ENCODE peak calls at places on chromosomes 6 and 20, in five cellular contexts. Z is psoas muscle, E is right lobe of liver, U is IMR-90, L is heart left ventricle. X is an unnamed sample.
A peak's percentile ranks its signal among the peaks of the same experiment; 100 is the strongest.

GRCh38 chr6:87905101-87905517 is 142.5 kb upstream of the SPACA1 start:
- DNase-seq in Z (no peak), E (no peak), U (no peak), L (no peak), X (no peak)

GRCh38 chr6:170452767-170453545 is 100.2 kb downstream of the PSMB1 start:
- DNase-seq in Z (no peak), E (no peak), U (no peak), L (no peak), X (no peak)

GRCh38 chr6:33185654-33186187 is 6.5 kb downstream of the COL11A2 start:
- DNase-seq in Z (no peak), E (no peak), U (no peak), L (no peak), X (no peak)

GRCh38 chr20:13082366-13082765 is 73.6 kb downstream of the SPTLC3 start:
- DNase-seq in Z (no peak), E (no peak), U (no peak), L (no peak), X (no peak)

GRCh38 chr6:28336284-28337024 is 506 bp upstream of the ZSCAN31 start:
- DNase-seq in Z (no peak), E (no peak), U (peak; percentile 31), L (peak; percentile 47), X (peak; percentile 18)

GRCh38 chr6:39897699-39898098 is 36.6 kb downstream of the MOCS1 start:
- DNase-seq in Z (no peak), E (no peak), U (no peak), L (no peak), X (no peak)

GRCh38 chr6:35893246-35893645 is 27.7 kb downstream of the SRPK1 start:
- DNase-seq in Z (no peak), E (no peak), U (peak; percentile 4), L (no peak), X (no peak)

GRCh38 chr20:62921119-62921687 is 5.1 kb downstream of the DIDO1 start:
- DNase-seq in Z (no peak), E (peak; percentile 79), U (peak; percentile 53), L (no peak), X (peak; percentile 60)

GRCh38 chr6:36625161-36625919 is 31.2 kb downstream of the SRSF3 start:
- DNase-seq in Z (no peak), E (peak; percentile 2), U (peak; percentile 79), L (no peak), X (peak; percentile 34)

GRCh38 chr6:167954151-167954550 is 43.3 kb upstream of the KIF25 start:
- DNase-seq in Z (no peak), E (no peak), U (no peak), L (no peak), X (no peak)

GRCh38 chr6:167951781-167952511 is 45.5 kb upstream of the KIF25 start:
- DNase-seq in Z (no peak), E (no peak), U (no peak), L (no peak), X (no peak)

GRCh38 chr6:167949121-167949684 is 48.3 kb upstream of the KIF25 start:
- DNase-seq in Z (no peak), E (no peak), U (no peak), L (no peak), X (no peak)

GRCh38 chr6:167953551-167953950 is 43.9 kb upstream of the KIF25 start:
- DNase-seq in Z (no peak), E (no peak), U (no peak), L (no peak), X (no peak)

DNA sequence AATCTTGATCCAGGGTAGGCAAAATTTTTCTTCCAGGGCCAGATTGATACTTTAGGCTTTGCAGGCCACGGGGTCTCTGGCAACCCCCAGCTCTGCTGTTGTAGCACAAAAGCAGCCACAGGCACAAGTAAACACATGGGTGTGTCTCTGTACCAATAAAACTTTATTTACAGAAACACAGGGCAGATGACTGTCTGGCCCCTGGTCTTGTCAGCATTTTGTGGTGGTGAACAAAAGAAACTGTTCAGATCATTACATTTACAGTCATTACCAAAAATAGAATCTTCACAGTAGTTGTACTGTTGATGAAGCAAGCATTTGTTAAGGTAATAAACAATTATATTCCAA is 45.0 kb upstream of the KIF25 start:
- DNase-seq in Z (no peak), E (no peak), U (no peak), L (no peak), X (no peak)
- H3K27ac ChIP-seq in Z (no peak overlapping the region), E (no peak overlapping the region), U (no peak overlapping the region), L (no peak overlapping the region), X (no peak overlapping the region)

GRCh38 chr20:63962426-63963347 is 6.5 kb upstream of the UCKL1 start:
- DNase-seq in Z (peak; percentile 8), E (no peak), U (no peak), L (no peak), X (no peak)

GRCh38 chr20:63963348-63963741 is 6.4 kb downstream of the ZNF512B start:
- DNase-seq in Z (peak; percentile 9), E (no peak), U (no peak), L (no peak), X (no peak)

GRCh38 chr20:63966172-63966943 is 3.4 kb downstream of the ZNF512B start:
- DNase-seq in Z (no peak), E (no peak), U (no peak), L (no peak), X (peak; percentile 2)

GRCh38 chr20:63963784-63964301 is 5.9 kb downstream of the ZNF512B start:
- DNase-seq in Z (peak; percentile 10), E (no peak), U (no peak), L (no peak), X (no peak)

DNA sequence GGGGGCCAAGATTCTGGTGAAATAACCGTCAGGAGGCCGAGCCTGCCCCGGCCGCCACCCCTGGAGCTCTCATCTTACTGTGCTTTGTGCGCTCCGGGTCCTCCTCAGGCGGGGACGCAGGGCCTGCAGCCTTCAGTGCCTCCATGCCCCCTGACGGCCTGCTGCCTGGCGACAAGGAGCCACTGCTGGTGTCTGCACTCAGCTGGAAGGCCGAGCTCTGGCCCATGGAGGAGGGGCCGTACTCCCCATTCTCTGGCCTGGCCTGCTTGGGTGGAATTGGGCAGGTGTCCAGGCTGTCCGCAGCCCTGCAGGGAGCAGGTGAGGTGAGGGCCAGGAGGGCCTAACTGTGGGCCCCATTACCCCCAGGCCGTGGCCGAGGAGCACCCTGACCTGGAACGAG is 5.3 kb downstream of the ZNF512B start:
- DNase-seq in Z (peak; percentile 11), E (no peak), U (no peak), L (no peak), X (no peak)
- H3K9me3 ChIP-seq in Z (no peaks in the 10 kb centered on the region), E (no peaks in the 10 kb centered on the region), U (no peaks in the 10 kb centered on the region), L (no peaks in the 10 kb centered on the region), X (no peaks in the 10 kb centered on the region)

DNA sequence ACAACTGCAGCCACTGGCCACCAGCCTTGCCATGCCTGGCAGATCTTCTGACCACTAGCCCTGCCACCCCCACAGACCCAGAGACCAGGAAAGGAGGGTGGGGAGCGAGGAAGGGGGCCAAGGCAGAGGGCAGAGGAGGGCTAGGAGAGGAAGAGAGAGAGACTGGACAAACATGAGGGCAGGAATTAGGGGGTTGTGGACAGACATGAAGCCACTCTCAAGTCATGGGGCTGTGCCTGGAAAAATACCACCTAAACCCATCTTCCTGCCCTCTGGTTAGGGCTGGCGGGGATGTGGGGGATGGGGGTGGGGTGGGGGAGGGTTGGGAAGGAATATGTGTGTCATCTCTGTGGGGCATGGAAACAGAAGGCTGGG is 1.4 kb upstream of the SLC29A1 start:
- DNase-seq in Z (no peak), E (no peak), U (no peak), L (no peak), X (no peak)
- H3K4me1 ChIP-seq in Z (peaks cover 59% of the 10 kb centered on the region), E (peaks cover 70% of the 10 kb centered on the region), U (peaks cover 16% of the 10 kb centered on the region), L (peaks cover 90% of the 10 kb centered on the region), X (peaks cover 45% of the 10 kb centered on the region)

GRCh38 chr20:48287552-48288170 is 502.4 kb upstream of the SULF2 start:
- DNase-seq in Z (no peak), E (no peak), U (no peak), L (no peak), X (no peak)
- H3K27ac ChIP-seq in Z (no peak overlapping the region), E (no peak overlapping the region), U (no peak overlapping the region), L (no peak overlapping the region), X (no peak overlapping the region)

GRCh38 chr20:56005389-56005715 is at the start of gene CBLN4:
- DNase-seq in Z (no peak), E (no peak), U (no peak), L (no peak), X (no peak)

GRCh38 chr20:56003111-56003800 is 2.1 kb downstream of the CBLN4 start:
- DNase-seq in Z (no peak), E (no peak), U (no peak), L (no peak), X (peak; percentile 64)

GRCh38 chr20:56004611-56005388 is 519 bp downstream of the CBLN4 start:
- DNase-seq in Z (no peak), E (no peak), U (no peak), L (no peak), X (no peak)

GRCh38 chr20:56001890-56002289 is 3.4 kb downstream of the CBLN4 start:
- DNase-seq in Z (no peak), E (no peak), U (no peak), L (no peak), X (no peak)

DNA sequence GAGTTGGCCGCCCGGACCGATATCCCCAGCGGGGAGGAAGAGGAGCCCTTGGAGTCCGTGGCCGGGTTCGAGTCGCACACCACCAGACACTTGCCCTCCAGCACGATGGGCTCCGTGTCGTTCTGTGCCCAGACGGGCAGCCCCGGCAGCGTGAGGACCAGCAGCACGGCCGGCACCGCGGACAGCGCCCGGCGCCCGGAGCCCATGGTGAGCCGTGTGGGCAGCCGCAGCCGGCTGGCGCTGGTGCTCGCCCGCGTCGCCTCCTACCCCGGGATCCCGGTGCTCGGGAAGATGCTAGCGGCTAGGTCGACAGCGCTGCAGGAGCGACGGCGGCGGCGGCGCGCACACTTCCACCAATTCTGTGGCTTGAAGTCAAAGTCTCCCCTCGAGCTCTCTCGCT is 1.4 kb downstream of the CBLN4 start:
- DNase-seq in Z (peak; percentile 14), E (peak; percentile 71), U (no peak), L (no peak), X (peak; percentile 77)
- H3K9me3 ChIP-seq in Z (no peaks in the 10 kb centered on the region), E (no peaks in the 10 kb centered on the region), U (peaks cover 31% of the 10 kb centered on the region), L (no peaks in the 10 kb centered on the region), X (no peaks in the 10 kb centered on the region)

GRCh38 chr6:44229376-44230033 is 6.1 kb downstream of the SLC29A1 start:
- DNase-seq in Z (peak; percentile 72), E (peak; percentile 88), U (no peak), L (peak; percentile 62), X (no peak)
- H3K4me1 ChIP-seq in Z (peaks cover 73% of the 10 kb centered on the region), E (peaks cover 57% of the 10 kb centered on the region), U (peaks cover 6% of the 10 kb centered on the region), L (peaks cover 86% of the 10 kb centered on the region), X (peaks cover 23% of the 10 kb centered on the region)

GRCh38 chr20:17655286-17655651 is 26.8 kb downstream of the RRBP1 start:
- DNase-seq in Z (no peak), E (no peak), U (no peak), L (no peak), X (no peak)

GRCh38 chr20:17657079-17657825 is 24.8 kb downstream of the RRBP1 start:
- DNase-seq in Z (no peak), E (no peak), U (no peak), L (no peak), X (no peak)

GRCh38 chr20:17654649-17655285 is 27.3 kb downstream of the RRBP1 start:
- DNase-seq in Z (peak; percentile 63), E (no peak), U (peak; percentile 52), L (no peak), X (peak; percentile 74)

GRCh38 chr20:17653835-17654648 is 28.0 kb downstream of the RRBP1 start:
- DNase-seq in Z (no peak), E (no peak), U (no peak), L (no peak), X (no peak)

GRCh38 chr20:17655865-17656489 is 26.1 kb downstream of the RRBP1 start:
- DNase-seq in Z (no peak), E (no peak), U (peak; percentile 67), L (no peak), X (no peak)
- H3K27ac ChIP-seq in Z (no peak overlapping the region), E (no peak overlapping the region), U (no peak overlapping the region), L (no peak overlapping the region), X (no peak overlapping the region)

GRCh38 chr6:61210549-61210948 is 1075.5 kb downstream of the KHDRBS2 start:
- DNase-seq in Z (no peak), E (no peak), U (no peak), L (no peak), X (no peak)
- H3K9me3 ChIP-seq in Z (peaks cover 4% of the 10 kb centered on the region), E (no peaks in the 10 kb centered on the region), U (peaks cover 4% of the 10 kb centered on the region), L (peaks cover 5% of the 10 kb centered on the region), X (no peaks in the 10 kb centered on the region)